ENCODE peak calls at places on chromosomes 12 and 14, in four cellular contexts. M is AG04449, L is cardiac fibroblast, G is astrocyte of the cerebellum. F is an unnamed sample.
A peak's percentile ranks its signal among the peaks of the same experiment; 100 is the strongest.

GRCh38 chr12:29673346-29673745 is 110.4 kb downstream of the TMTC1 start:
- DNase-seq in M (no peak), L (peak; percentile 65), G (no peak), F (no peak)

GRCh38 chr12:49548822-49549648 is 10.2 kb downstream of the KCNH3 start:
- DNase-seq in M (no peak), L (peak; percentile 16), G (no peak), F (no peak)

GRCh38 chr14:76771432-76771980 is 10.2 kb downstream of the VASH1 start:
- DNase-seq in M (no peak), L (no peak), G (no peak), F (no peak)

GRCh38 chr14:71322660-71323250 is 415.5 kb downstream of the PCNX1 start:
- DNase-seq in M (no peak), L (peak; percentile 81), G (peak; percentile 34), F (no peak)

GRCh38 chr12:90945070-90945649 is 9.8 kb downstream of the CCER1 start:
- DNase-seq in M (no peak), L (peak; percentile 61), G (no peak), F (no peak)

GRCh38 chr12:6161124-6161882 is 36.8 kb upstream of the VWF start:
- DNase-seq in M (no peak), L (peak; percentile 73), G (no peak), F (no peak)

GRCh38 chr14:68820999-68821683 is 28.3 kb upstream of the ZFP36L1 start:
- DNase-seq in M (no peak), L (no peak), G (no peak), F (no peak)

GRCh38 chr12:1806301-1807106 is 13.9 kb upstream of the LRTM2 start:
- DNase-seq in M (no peak), L (no peak), G (no peak), F (no peak)

GRCh38 chr14:38108681-38109080 is 99.0 kb upstream of the SSTR1 start:
- DNase-seq in M (peak; percentile 86), L (peak; percentile 33), G (no peak), F (no peak)

GRCh38 chr12:132653567-132654290 is 33.4 kb downstream of the POLE start:
- DNase-seq in M (no peak), L (no peak), G (no peak), F (no peak)

GRCh38 chr14:42001436-42001835 is 394.8 kb downstream of the LRFN5 start:
- DNase-seq in M (no peak), L (no peak), G (no peak), F (no peak)

GRCh38 chr14:60931206-60931605 is 49.7 kb downstream of the TRMT5 start:
- DNase-seq in M (no peak), L (no peak), G (no peak), F (no peak)

GRCh38 chr12:107519906-107520859 is 165.4 kb upstream of the PWP1 start:
- DNase-seq in M (no peak), L (no peak), G (no peak), F (no peak)

GRCh38 chr12:6374028-6374780 is 1.2 kb downstream of the SCNN1A start:
- DNase-seq in M (no peak), L (no peak), G (no peak), F (no peak)

GRCh38 chr12:3117628-3118027 is 40.4 kb downstream of the TSPAN9 start:
- DNase-seq in M (peak; percentile 70), L (peak; percentile 94), G (peak; percentile 97), F (no peak)

GRCh38 chr14:51155331-51155730 is 60.4 kb upstream of the TRIM9 start:
- DNase-seq in M (no peak), L (no peak), G (no peak), F (no peak)

GRCh38 chr12:130850418-130851021 is 11.5 kb upstream of the STX2 start:
- DNase-seq in M (no peak), L (no peak), G (no peak), F (no peak)

GRCh38 chr14:96827310-96827709 is 30.1 kb downstream of the VRK1 start:
- DNase-seq in M (no peak), L (no peak), G (no peak), F (peak; percentile 26)

GRCh38 chr14:100849432-100849831 is 23.5 kb downstream of the MEG3 start:
- DNase-seq in M (no peak), L (no peak), G (no peak), F (no peak)

GRCh38 chr12:109734219-109735000 is 20.8 kb downstream of the FAM222A start:
- DNase-seq in M (no peak), L (peak; percentile 32), G (no peak), F (no peak)

GRCh38 chr12:89231686-89232085 is 120.6 kb downstream of the DUSP6 start:
- DNase-seq in M (no peak), L (no peak), G (no peak), F (no peak)

GRCh38 chr14:55684956-55685584 is 105.1 kb downstream of the KTN1 start:
- DNase-seq in M (no peak), L (peak; percentile 47), G (no peak), F (no peak)

GRCh38 chr12:13234045-13234641 is 37.6 kb downstream of the EMP1 start:
- DNase-seq in M (no peak), L (peak; percentile 82), G (peak; percentile 54), F (no peak)

GRCh38 chr12:108820700-108821406 is 36.5 kb downstream of the SSH1 start:
- DNase-seq in M (no peak), L (no peak), G (no peak), F (no peak)

GRCh38 chr12:52587563-52587962 is 13.7 kb downstream of the KRT72 start:
- DNase-seq in M (no peak), L (no peak), G (no peak), F (no peak)

GRCh38 chr14:105943973-105944602 is 417.7 kb downstream of the TMEM121 start:
- DNase-seq in M (no peak), L (no peak), G (no peak), F (no peak)

GRCh38 chr12:117985182-117985581 is 16.4 kb upstream of the KSR2 start:
- DNase-seq in M (no peak), L (no peak), G (no peak), F (no peak)

GRCh38 chr12:116247377-116247776 is 30.1 kb downstream of the MED13L start:
- DNase-seq in M (peak; percentile 33), L (peak; percentile 43), G (no peak), F (no peak)

GRCh38 chr12:38332814-38333213 is 16.2 kb downstream of the ALG10B start:
- DNase-seq in M (no peak), L (no peak), G (no peak), F (no peak)

GRCh38 chr12:130316269-130316668 is 21.4 kb upstream of the PIWIL1 start:
- DNase-seq in M (no peak), L (no peak), G (no peak), F (no peak)

GRCh38 chr14:30872602-30873001 is 1.8 kb upstream of the COCH start:
- DNase-seq in M (no peak), L (no peak), G (no peak), F (no peak)

GRCh38 chr12:14207946-14208612 is 157.4 kb upstream of the ATF7IP start:
- DNase-seq in M (no peak), L (no peak), G (no peak), F (no peak)

GRCh38 chr14:101838476-101838875 is 77.0 kb downstream of the PPP2R5C start:
- DNase-seq in M (no peak), L (no peak), G (no peak), F (no peak)

GRCh38 chr14:52044791-52045522 is 23.9 kb downstream of the NID2 start:
- DNase-seq in M (peak; percentile 71), L (peak; percentile 88), G (peak; percentile 65), F (peak; percentile 89)

GRCh38 chr12:54173906-54174471 is 14.8 kb downstream of the SMUG1 start:
- DNase-seq in M (no peak), L (no peak), G (no peak), F (no peak)
- H3K4me3 ChIP-seq in M (peak overlapping the region; percentile 55), L (no peak overlapping the region), G (no peak overlapping the region), F (no peak overlapping the region)

DNA sequence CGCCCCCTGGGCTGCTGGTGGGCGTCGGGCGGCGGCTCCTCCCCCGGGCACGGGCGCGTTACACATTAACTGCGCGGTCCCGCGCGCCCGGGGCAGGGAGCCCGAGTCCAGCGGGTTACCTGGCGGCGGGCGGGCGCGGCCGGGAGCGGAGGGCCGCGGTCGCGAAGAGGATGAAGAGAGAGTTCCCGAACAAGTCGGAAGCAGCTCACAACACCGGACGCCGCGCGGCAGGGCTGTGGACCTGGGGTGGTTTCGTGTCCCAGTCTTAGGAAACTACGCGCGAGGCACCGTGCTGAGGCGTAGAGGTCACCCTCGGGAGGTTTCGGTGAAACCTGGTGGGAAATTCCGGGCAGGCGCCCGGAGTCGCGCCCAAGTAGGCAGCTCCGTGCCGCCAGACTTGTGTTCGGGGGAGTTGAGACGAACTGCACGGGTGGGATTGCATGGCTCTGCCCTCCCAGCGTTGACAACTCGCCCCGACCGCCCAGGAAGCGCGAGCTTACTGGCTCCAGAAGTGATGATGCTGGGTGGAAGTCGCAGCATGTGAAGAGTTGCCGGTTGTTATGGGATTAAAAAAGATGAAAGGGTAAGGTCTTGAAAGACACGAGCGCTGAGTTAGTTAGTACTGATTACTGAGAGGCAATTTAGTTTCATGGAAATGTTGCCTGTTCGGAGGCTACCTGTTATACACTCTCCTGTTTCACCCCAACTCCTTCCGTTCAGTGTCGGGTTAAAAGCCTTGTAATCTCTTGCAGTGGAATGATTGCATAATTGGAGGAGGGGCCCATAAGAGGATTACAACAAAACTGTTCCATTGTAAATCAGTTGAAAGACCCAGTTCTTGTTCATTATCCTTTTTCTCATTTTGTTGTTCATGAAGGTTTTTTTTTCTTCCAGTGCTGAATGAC is 879 bp downstream of the RAB3IP start:
- DNase-seq in M (no peak), L (peak; percentile 35), G (no peak), F (peak; percentile 78)
- TF ChIP-seq CTCF in M (no peak), L (no peak), G (no peak), F (no peak)

DNA sequence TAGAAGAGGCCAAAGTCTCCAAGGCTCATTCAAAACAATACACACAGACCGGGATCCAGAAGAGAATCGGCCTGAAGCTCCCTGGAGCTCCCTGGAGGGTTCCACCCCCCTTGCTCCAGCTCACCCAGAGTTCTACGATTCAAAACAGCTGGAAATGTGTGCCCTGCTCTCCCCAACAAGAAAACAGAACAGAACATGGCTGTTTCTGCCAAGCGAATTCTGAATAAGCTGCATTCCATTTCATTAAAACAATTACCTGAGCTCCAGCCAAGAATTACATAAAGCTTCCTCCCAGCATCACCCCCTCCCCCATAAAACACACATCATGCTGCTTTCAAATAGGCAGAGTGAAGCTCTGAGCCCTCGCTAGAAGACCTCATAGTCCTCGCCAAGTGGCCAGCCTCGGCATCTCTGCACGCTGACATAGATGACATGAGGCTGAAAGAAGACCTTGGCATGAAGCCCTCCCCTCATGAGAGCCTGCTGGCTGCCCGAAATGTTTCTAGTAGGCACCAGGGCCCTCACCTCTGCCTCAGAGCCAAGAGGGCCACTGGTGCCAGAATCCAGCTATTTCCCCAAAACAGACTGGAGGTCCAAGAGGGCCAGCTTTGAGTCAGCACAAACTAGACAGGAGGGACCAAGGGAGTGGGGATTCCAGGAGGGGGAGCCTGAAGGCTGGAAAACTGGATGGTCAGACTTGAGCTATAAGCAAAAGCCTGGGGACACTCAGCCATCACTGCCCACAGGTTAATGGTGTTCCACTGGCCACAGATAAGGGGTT is 8.3 kb downstream of the PXN start:
- DNase-seq in M (peak; percentile 65), L (peak; percentile 98), G (peak; percentile 93), F (peak; percentile 79)
- H3K4me3 ChIP-seq in M (peak overlapping the region; percentile 29), L (no peak overlapping the region), G (peak overlapping the region; percentile 2), F (no peak overlapping the region)

GRCh38 chr12:32033411-32033810 is 73.2 kb upstream of the BICD1 start:
- DNase-seq in M (no peak), L (no peak), G (no peak), F (no peak)

GRCh38 chr12:32034045-32034444 is 72.6 kb upstream of the BICD1 start:
- DNase-seq in M (no peak), L (no peak), G (no peak), F (no peak)

GRCh38 chr12:32031109-32031508 is 71.9 kb downstream of the RESF1 start:
- DNase-seq in M (no peak), L (no peak), G (no peak), F (no peak)

GRCh38 chr12:32030676-32031075 is 71.5 kb downstream of the RESF1 start:
- DNase-seq in M (no peak), L (no peak), G (no peak), F (no peak)

GRCh38 chr12:32032205-32032810 is 73.1 kb downstream of the RESF1 start:
- DNase-seq in M (no peak), L (no peak), G (no peak), F (no peak)
- TF ChIP-seq CTCF in M (no peak), L (no peak), G (no peak), F (no peak)